ENCODE peak calls at places on chromosomes 5 and 9, in nine cellular contexts. U, K, C, W, D, T, I, L and F are unnamed samples.

GRCh38 chr5:173108914-173109313 is 35.4 kb upstream of the BNIP1 start:
- DNase-seq in U (no peak), K (no peak), C (peak), W (no peak), D (no peak), T (no peak), I (no peak), L (no peak), F (no peak)

GRCh38 chr5:157596449-157596848 is 20.9 kb upstream of the ADAM19 start:
- DNase-seq in U (no peak), K (no peak), C (peak), W (no peak), D (no peak), T (no peak), I (no peak), L (no peak), F (no peak)

GRCh38 chr9:34540826-34541225 is 18.0 kb upstream of the ENHO start:
- DNase-seq in U (no peak), K (no peak), C (peak), W (peak), D (peak), T (peak), I (peak), L (no peak), F (no peak)

GRCh38 chr5:60883229-60883628 is 39.2 kb upstream of the ELOVL7 start:
- DNase-seq in U (peak), K (no peak), C (peak), W (peak), D (no peak), T (peak), I (peak), L (no peak), F (no peak)

GRCh38 chr9:89884356-89885083 is 279.7 kb downstream of the GADD45G start:
- DNase-seq in U (no peak), K (peak), C (no peak), W (no peak), D (no peak), T (peak), I (no peak), L (no peak), F (no peak)

GRCh38 chr5:178123987-178124925 is 6.6 kb upstream of the RMND5B start:
- DNase-seq in U (no peak), K (no peak), C (no peak), W (no peak), D (no peak), T (no peak), I (no peak), L (no peak), F (no peak)

GRCh38 chr5:3325811-3326568 is 269.6 kb upstream of the IRX1 start:
- DNase-seq in U (no peak), K (no peak), C (no peak), W (no peak), D (no peak), T (no peak), I (no peak), L (no peak), F (peak)

GRCh38 chr5:73374520-73375235 is 73.9 kb downstream of the FOXD1 start:
- DNase-seq in U (no peak), K (no peak), C (peak), W (peak), D (no peak), T (peak), I (peak), L (no peak), F (no peak)

GRCh38 chr5:135191084-135191826 is 157.2 kb upstream of the PITX1 start:
- DNase-seq in U (peak), K (peak), C (peak), W (peak), D (peak), T (peak), I (peak), L (peak), F (peak)

GRCh38 chr9:87256973-87257372 is 240.7 kb upstream of the DAPK1 start:
- DNase-seq in U (no peak), K (no peak), C (peak), W (peak), D (peak), T (peak), I (no peak), L (no peak), F (no peak)

GRCh38 chr5:32390819-32391591 is 53.5 kb downstream of the ZFR start:
- DNase-seq in U (no peak), K (no peak), C (peak), W (peak), D (peak), T (peak), I (peak), L (no peak), F (no peak)

GRCh38 chr5:73183491-73183891 is 10.5 kb downstream of the TMEM174 start:
- DNase-seq in U (no peak), K (no peak), C (no peak), W (no peak), D (no peak), T (no peak), I (no peak), L (no peak), F (no peak)